ENCODE peak calls at places on chromosomes 7 and 10, in five cellular contexts. Z, U, N, M and C are unnamed samples.

GRCh38 chr7:74283858-74284447 is 5.3 kb upstream of the CLIP2 start:
- DNase-seq in Z (no peak), M (no peak), U (no peak), N (no peak), C (no peak)

GRCh38 chr10:12605580-12606405 is 256.4 kb downstream of the CAMK1D start:
- DNase-seq in M (peak; percentile 98), U (peak; percentile 48), N (peak; percentile 57), Z (no peak), C (no peak)

GRCh38 chr10:613661-614340 is 75.7 kb downstream of the DIP2C start:
- DNase-seq in N (no peak), M (no peak), U (no peak), Z (no peak), C (no peak)

GRCh38 chr10:28685717-28686116 is 8.4 kb downstream of the BAMBI start:
- DNase-seq in N (no peak), M (no peak), Z (no peak), U (no peak), C (no peak)

GRCh38 chr7:76296743-76297740 is 5.4 kb upstream of the HSPB1 start:
- DNase-seq in U (no peak), N (no peak), Z (peak; percentile 85), M (no peak), C (peak; percentile 84)

GRCh38 chr7:23228412-23228811 is 18.2 kb upstream of the GPNMB start:
- DNase-seq in N (no peak), M (no peak), Z (no peak), U (no peak), C (no peak)

GRCh38 chr10:71756441-71757191 is 16.7 kb downstream of the VSIR start:
- DNase-seq in N (no peak), Z (no peak), U (no peak), M (no peak), C (no peak)

GRCh38 chr7:152615052-152615741 is 60.7 kb downstream of the XRCC2 start:
- DNase-seq in N (no peak), M (no peak), U (no peak), Z (no peak), C (no peak)

GRCh38 chr10:132356621-132357195 is 24.7 kb downstream of the LRRC27 start:
- DNase-seq in Z (no peak), U (no peak), M (no peak), N (no peak), C (no peak)

GRCh38 chr10:79416578-79417255 is 28.7 kb downstream of the ZCCHC24 start:
- DNase-seq in M (no peak), Z (no peak), U (no peak), N (no peak), C (no peak)

GRCh38 chr7:74220229-74220628 is 10.4 kb downstream of the LAT2 start:
- DNase-seq in Z (no peak), N (no peak), M (no peak), U (no peak), C (no peak)

GRCh38 chr7:157432957-157433576 is 96.3 kb downstream of the DNAJB6 start:
- DNase-seq in N (peak; percentile 70), U (peak; percentile 51), Z (no peak), M (no peak), C (no peak)

GRCh38 chr7:154183482-154183881 is 131.3 kb downstream of the DPP6 start:
- DNase-seq in U (no peak), N (no peak), Z (no peak), M (no peak), C (no peak)

GRCh38 chr10:110138197-110138812 is 69.1 kb upstream of the MXI1 start:
- DNase-seq in U (no peak), Z (peak; percentile 17), M (no peak), N (no peak), C (no peak)

GRCh38 chr10:128070721-128071416 is 55.4 kb downstream of the MKI67 start:
- DNase-seq in U (no peak), N (no peak), M (no peak), Z (no peak), C (no peak)

GRCh38 chr10:6123467-6124042 is 34.7 kb downstream of the RBM17 start:
- DNase-seq in U (no peak), N (no peak), Z (no peak), M (no peak), C (no peak)

GRCh38 chr10:89738551-89739209 is 37.3 kb downstream of the KIF20B start:
- DNase-seq in U (no peak), Z (no peak), N (no peak), M (no peak), C (no peak)

GRCh38 chr10:69962746-69963135 is 89.9 kb upstream of the MACROH2A2 start:
- DNase-seq in Z (no peak), N (no peak), U (no peak), M (no peak), C (no peak)

GRCh38 chr10:71845410-71846406 is 5.3 kb downstream of the PSAP start:
- DNase-seq in N (no peak), U (no peak), M (no peak), Z (no peak), C (no peak)

GRCh38 chr10:122164815-122165491 is 106.1 kb upstream of the BTBD16 start:
- DNase-seq in N (no peak), U (no peak), Z (no peak), M (no peak), C (no peak)

GRCh38 chr7:140478361-140479061 is 794 bp downstream of the MKRN1 start:
- DNase-seq in M (peak; percentile 23), Z (no peak), N (peak; percentile 57), U (peak; percentile 32), C (peak; percentile 12)